ENCODE peak calls at places on chromosomes 16 and 17, in six cellular contexts. One of them, this sample, is unnamed.

GRCh38 chr17:60817187-60817586 is 139.5 kb downstream of the BCAS3 start:
- DNase-seq in NCI-H345: no peak
- DNase-seq in T1000: no peak
- DNase-seq in activated CD4-positive, alpha-beta T cell treated with anti-CD3 and anti-CD28 coated beads for 1 hour: no peak
- DNase-seq in AG08396: peak
- DNase-seq in NCI-H1105: no peak
- DNase-seq in this sample: no peak

GRCh38 chr17:77722366-77722765 is 236.1 kb upstream of the TNRC6C start:
- DNase-seq in activated CD4-positive, alpha-beta T cell treated with anti-CD3 and anti-CD28 coated beads for 1 hour: no peak
- DNase-seq in NCI-H1105: no peak
- DNase-seq in NCI-H345: no peak
- DNase-seq in AG08396: peak
- DNase-seq in T1000: no peak
- DNase-seq in this sample: no peak

GRCh38 chr17:71084219-71084618 is 914.9 kb downstream of the KCNJ2 start:
- DNase-seq in activated CD4-positive, alpha-beta T cell treated with anti-CD3 and anti-CD28 coated beads for 1 hour: no peak
- DNase-seq in NCI-H1105: peak
- DNase-seq in NCI-H345: peak
- DNase-seq in T1000: no peak
- DNase-seq in AG08396: peak
- DNase-seq in this sample: peak

GRCh38 chr16:57446530-57447141 is 549 bp downstream of the CIAPIN1 start:
- DNase-seq in AG08396: peak
- DNase-seq in T1000: peak
- DNase-seq in NCI-H345: peak
- DNase-seq in NCI-H1105: no peak
- DNase-seq in activated CD4-positive, alpha-beta T cell treated with anti-CD3 and anti-CD28 coated beads for 1 hour: no peak
- DNase-seq in this sample: peak

GRCh38 chr17:5468075-5468473 is 708 bp downstream of the DHX33 start:
- DNase-seq in NCI-H1105: no peak
- DNase-seq in T1000: no peak
- DNase-seq in activated CD4-positive, alpha-beta T cell treated with anti-CD3 and anti-CD28 coated beads for 1 hour: no peak
- DNase-seq in NCI-H345: no peak
- DNase-seq in AG08396: peak
- DNase-seq in this sample: peak

GRCh38 chr17:59409336-59410048 is 78.0 kb downstream of the YPEL2 start:
- DNase-seq in NCI-H345: no peak
- DNase-seq in AG08396: no peak
- DNase-seq in T1000: no peak
- DNase-seq in NCI-H1105: no peak
- DNase-seq in activated CD4-positive, alpha-beta T cell treated with anti-CD3 and anti-CD28 coated beads for 1 hour: no peak
- DNase-seq in this sample: no peak

GRCh38 chr17:62832405-62832804 is 24.3 kb upstream of the MARCHF10 start:
- DNase-seq in T1000: no peak
- DNase-seq in NCI-H1105: no peak
- DNase-seq in AG08396: no peak
- DNase-seq in activated CD4-positive, alpha-beta T cell treated with anti-CD3 and anti-CD28 coated beads for 1 hour: no peak
- DNase-seq in NCI-H345: no peak
- DNase-seq in this sample: no peak

GRCh38 chr17:48179071-48179945 is 71.7 kb downstream of the SNX11 start:
- DNase-seq in activated CD4-positive, alpha-beta T cell treated with anti-CD3 and anti-CD28 coated beads for 1 hour: no peak
- DNase-seq in AG08396: no peak
- DNase-seq in NCI-H345: no peak
- DNase-seq in NCI-H1105: no peak
- DNase-seq in T1000: no peak
- DNase-seq in this sample: no peak

GRCh38 chr16:57061084-57061905 is 31.1 kb upstream of the CPNE2 start:
- DNase-seq in AG08396: peak
- DNase-seq in activated CD4-positive, alpha-beta T cell treated with anti-CD3 and anti-CD28 coated beads for 1 hour: no peak
- DNase-seq in NCI-H345: no peak
- DNase-seq in NCI-H1105: no peak
- DNase-seq in T1000: peak
- DNase-seq in this sample: peak

GRCh38 chr17:80694992-80695912 is 150.6 kb downstream of the RPTOR start:
- DNase-seq in NCI-H1105: no peak
- DNase-seq in T1000: no peak
- DNase-seq in activated CD4-positive, alpha-beta T cell treated with anti-CD3 and anti-CD28 coated beads for 1 hour: no peak
- DNase-seq in AG08396: no peak
- DNase-seq in NCI-H345: peak
- DNase-seq in this sample: no peak